ENCODE peak calls at places on chromosomes 5 and 9, in five cellular contexts. X, A, V, F and O are unnamed samples.
A peak's percentile ranks its signal among the peaks of the same experiment; 100 is the strongest.

GRCh38 chr5:17340363-17340762 is 122.9 kb downstream of the BASP1 start:
- DNase-seq in X (no peak), A (no peak), V (peak; percentile 33), F (no peak), O (no peak)

GRCh38 chr5:76737131-76737556 is 21.2 kb downstream of the F2R start:
- DNase-seq in X (no peak), A (no peak), V (no peak), F (no peak), O (no peak)

GRCh38 chr9:33817327-33818166 is 587 bp downstream of the UBE2R2 start:
- DNase-seq in X (peak; percentile 67), A (peak; percentile 33), V (peak; percentile 71), F (peak; percentile 83), O (peak; percentile 68)

GRCh38 chr5:86679529-86679928 is 61.8 kb downstream of the COX7C start:
- DNase-seq in X (peak; percentile 46), A (peak; percentile 6), V (peak; percentile 80), F (peak; percentile 67), O (no peak)

GRCh38 chr5:10701567-10702039 is 59.4 kb downstream of the DAP start:
- DNase-seq in X (no peak), A (peak; percentile 39), V (peak; percentile 55), F (no peak), O (no peak)

GRCh38 chr5:146883496-146883895 is 4.9 kb upstream of the PPP2R2B start:
- DNase-seq in X (no peak), A (no peak), V (no peak), F (no peak), O (no peak)

GRCh38 chr9:107504585-107505455 is 15.3 kb upstream of the KLF4 start:
- DNase-seq in X (peak; percentile 31), A (peak; percentile 79), V (no peak), F (no peak), O (no peak)

GRCh38 chr5:37640088-37640487 is 199.8 kb downstream of the GDNF start:
- DNase-seq in X (no peak), A (no peak), V (no peak), F (no peak), O (no peak)

GRCh38 chr5:120463991-120464626 is at the start of gene PRR16:
- DNase-seq in X (peak; percentile 19), A (peak; percentile 42), V (peak; percentile 65), F (peak; percentile 64), O (peak; percentile 41)

GRCh38 chr5:103569313-103570060 is 6.9 kb upstream of the NUDT12 start:
- DNase-seq in X (peak; percentile 82), A (no peak), V (no peak), F (no peak), O (no peak)

GRCh38 chr5:95843733-95844223 is 21.3 kb upstream of the GLRX start:
- DNase-seq in X (no peak), A (peak; percentile 75), V (no peak), F (no peak), O (peak; percentile 81)

GRCh38 chr9:18710089-18710488 is 236.1 kb downstream of the ADAMTSL1 start:
- DNase-seq in X (no peak), A (no peak), V (no peak), F (no peak), O (no peak)

GRCh38 chr5:59600998-59601397 is 292.5 kb downstream of the PDE4D start:
- DNase-seq in X (no peak), A (no peak), V (no peak), F (no peak), O (no peak)

GRCh38 chr9:109640232-109641078 is 139.5 kb upstream of the PALM2AKAP2 start:
- DNase-seq in X (peak; percentile 32), A (peak; percentile 9), V (peak; percentile 41), F (peak; percentile 65), O (peak; percentile 74)

GRCh38 chr9:98970532-98971041 is 26.9 kb downstream of the COL15A1 start:
- DNase-seq in X (no peak), A (no peak), V (no peak), F (no peak), O (no peak)

GRCh38 chr9:2771101-2771500 is 53.8 kb downstream of the KCNV2 start:
- DNase-seq in X (no peak), A (no peak), V (no peak), F (no peak), O (no peak)

GRCh38 chr5:65482727-65483473 is 1.2 kb upstream of the ADAMTS6 start:
- DNase-seq in X (peak; percentile 34), A (no peak), V (peak; percentile 42), F (no peak), O (no peak)

GRCh38 chr9:128684325-128685021 is 4.5 kb upstream of the SET start:
- DNase-seq in X (peak; percentile 89), A (peak; percentile 91), V (peak; percentile 79), F (peak; percentile 87), O (peak; percentile 89)
- H3K4me1 ChIP-seq in X (peaks cover 26% of the 10 kb centered on the region), A (peaks cover 9% of the 10 kb centered on the region), V (peaks cover 22% of the 10 kb centered on the region), F (no peaks in the 10 kb centered on the region), O (peaks cover 13% of the 10 kb centered on the region)

GRCh38 chr5:39520232-39520572 is 95.4 kb upstream of the DAB2 start:
- DNase-seq in X (no peak), A (no peak), V (peak; percentile 92), F (no peak), O (no peak)
- H3K27ac ChIP-seq in X (no peak overlapping the region), A (no peak overlapping the region), V (peak overlapping the region; percentile 86), F (peak overlapping the region; percentile 43), O (no peak overlapping the region)

GRCh38 chr5:67146981-67147380 is 49.6 kb downstream of the CD180 start:
- DNase-seq in X (no peak), A (no peak), V (no peak), F (no peak), O (no peak)

GRCh38 chr5:67149057-67149634 is 47.5 kb downstream of the CD180 start:
- DNase-seq in X (no peak), A (no peak), V (no peak), F (no peak), O (no peak)

GRCh38 chr5:67146574-67146973 is 50.0 kb downstream of the CD180 start:
- DNase-seq in X (no peak), A (no peak), V (no peak), F (no peak), O (no peak)

GRCh38 chr5:67149933-67150523 is 46.6 kb downstream of the CD180 start:
- DNase-seq in X (no peak), A (no peak), V (no peak), F (no peak), O (no peak)

GRCh38 chr5:67147768-67148167 is 48.8 kb downstream of the CD180 start:
- DNase-seq in X (no peak), A (no peak), V (no peak), F (no peak), O (no peak)
- H3K4me1 ChIP-seq in X (no peaks in the 10 kb centered on the region), A (no peaks in the 10 kb centered on the region), V (no peaks in the 10 kb centered on the region), F (no peaks in the 10 kb centered on the region), O (no peaks in the 10 kb centered on the region)

DNA sequence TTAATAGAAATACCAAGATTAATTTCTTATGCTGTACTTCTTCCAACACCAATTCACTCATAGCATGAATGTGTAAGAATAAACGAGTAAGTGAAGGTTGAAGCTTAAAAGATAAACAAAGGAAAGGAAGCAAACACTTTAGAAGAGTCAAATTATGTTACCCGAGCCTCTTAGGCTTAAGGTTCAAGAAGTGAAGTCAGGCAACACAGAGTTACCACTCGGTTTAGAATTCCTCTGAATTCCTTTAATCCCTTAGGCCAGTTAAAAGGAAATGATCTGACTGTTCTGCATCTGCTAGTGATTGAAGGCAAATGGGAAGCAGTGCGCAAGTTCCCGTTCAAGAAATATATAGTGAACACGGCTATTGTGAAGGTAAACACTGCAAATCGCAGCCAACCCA is 836.9 kb upstream of the ZNF608 start:
- DNase-seq in X (no peak), A (no peak), V (no peak), F (no peak), O (no peak)
- H3K27ac ChIP-seq in X (no peak overlapping the region), A (no peak overlapping the region), V (no peak overlapping the region), F (peak overlapping the region; percentile 27), O (no peak overlapping the region)